ENCODE peak calls at places on chromosome 6, in four cellular contexts. Z, V, N and L are unnamed samples.
A peak's percentile ranks its signal among the peaks of the same experiment; 100 is the strongest.

GRCh38 chr6:128144320-128144719 is 243.5 kb upstream of the THEMIS start:
- DNase-seq in N (peak; percentile 11), V (no peak), Z (no peak), L (no peak)

GRCh38 chr6:24436979-24437378 is 34.2 kb downstream of the MRS2 start:
- DNase-seq in V (no peak), N (no peak), Z (no peak), L (no peak)

GRCh38 chr6:111626446-111626845 is 20.8 kb upstream of the TRAF3IP2 start:
- DNase-seq in V (no peak), N (no peak), Z (no peak), L (no peak)

GRCh38 chr6:137157601-137158000 is 15.8 kb downstream of the IL22RA2 start:
- DNase-seq in Z (no peak), N (peak; percentile 34), V (no peak), L (no peak)

GRCh38 chr6:169008641-169009040 is 245.0 kb downstream of the THBS2 start:
- DNase-seq in N (peak; percentile 18), Z (no peak), V (no peak), L (no peak)

GRCh38 chr6:16001158-16001557 is 127.7 kb upstream of the MYLIP start:
- DNase-seq in V (no peak), N (no peak), Z (no peak), L (no peak)

GRCh38 chr6:129184808-129185366 is 301.9 kb downstream of the LAMA2 start:
- DNase-seq in Z (no peak), V (no peak), N (no peak), L (no peak)

GRCh38 chr6:169144356-169144755 is 109.3 kb downstream of the THBS2 start:
- DNase-seq in V (no peak), Z (no peak), N (no peak), L (no peak)

GRCh38 chr6:129767776-129768490 is 58.0 kb upstream of the ARHGAP18 start:
- DNase-seq in Z (no peak), N (no peak), V (no peak), L (no peak)

GRCh38 chr6:92270365-92270764 is 1149.0 kb downstream of the EPHA7 start:
- DNase-seq in N (no peak), V (no peak), Z (no peak), L (no peak)

GRCh38 chr6:18312368-18312767 is 48.0 kb upstream of the DEK start:
- DNase-seq in V (no peak), Z (no peak), N (no peak), L (no peak)

GRCh38 chr6:31246051-31246495 is 25.8 kb downstream of the HLA-C start:
- DNase-seq in V (no peak), N (peak; percentile 85), Z (peak; percentile 13), L (no peak)

GRCh38 chr6:108242259-108242658 is 18.6 kb downstream of the SNX3 start:
- DNase-seq in N (no peak), V (no peak), Z (no peak), L (no peak)

GRCh38 chr6:88491266-88491665 is 325.1 kb upstream of the CNR1 start:
- DNase-seq in V (no peak), N (no peak), Z (no peak), L (no peak)

GRCh38 chr6:159077123-159077522 is 32.3 kb upstream of the TAGAP start:
- DNase-seq in Z (no peak), V (peak; percentile 15), N (peak; percentile 5), L (no peak)

GRCh38 chr6:30684386-30685156 is 1.9 kb downstream of the PPP1R18 start:
- DNase-seq in N (peak; percentile 46), Z (no peak), V (peak; percentile 80), L (peak; percentile 67)

GRCh38 chr6:27100921-27101320 is 146.6 kb upstream of the PRSS16 start:
- DNase-seq in V (no peak), Z (no peak), N (no peak), L (no peak)

GRCh38 chr6:160398674-160399271 is 50.6 kb downstream of the SLC22A3 start:
- DNase-seq in Z (no peak), N (peak; percentile 41), V (peak; percentile 69), L (no peak)

GRCh38 chr6:70973591-70973990 is 16.7 kb upstream of the B3GAT2 start:
- DNase-seq in V (no peak), Z (no peak), N (no peak), L (no peak)

GRCh38 chr6:36691011-36691410 is 6.6 kb upstream of the RAB44 start:
- DNase-seq in Z (no peak), V (no peak), N (no peak), L (no peak)

GRCh38 chr6:44498436-44498835 is 110.9 kb downstream of the CDC5L start:
- DNase-seq in N (no peak), V (no peak), Z (no peak), L (no peak)

GRCh38 chr6:139334791-139335446 is 39.5 kb downstream of the CITED2 start:
- DNase-seq in V (no peak), Z (no peak), N (peak; percentile 93), L (no peak)

GRCh38 chr6:5958948-5959347 is 47.8 kb downstream of the NRN1 start:
- DNase-seq in N (no peak), V (no peak), Z (peak; percentile 5), L (no peak)

GRCh38 chr6:4010682-4011081 is 68.3 kb downstream of the FAM217A start:
- DNase-seq in Z (no peak), N (no peak), V (peak; percentile 76), L (peak; percentile 76)

GRCh38 chr6:167709196-167709595 is 117.5 kb upstream of the AFDN start:
- DNase-seq in V (no peak), Z (no peak), N (no peak), L (no peak)

GRCh38 chr6:7262037-7262461 is 51.0 kb downstream of the SSR1 start:
- DNase-seq in N (no peak), V (no peak), Z (no peak), L (no peak)

GRCh38 chr6:146990284-146990683 is 213.9 kb upstream of the STXBP5 start:
- DNase-seq in Z (no peak), N (peak; percentile 77), V (no peak), L (no peak)

GRCh38 chr6:170257376-170257775 is 33.5 kb downstream of the DLL1 start:
- DNase-seq in Z (no peak), V (no peak), N (no peak), L (no peak)

GRCh38 chr6:35370124-35370741 is 27.9 kb downstream of the PPARD start:
- DNase-seq in Z (no peak), V (peak; percentile 69), N (peak; percentile 83), L (peak; percentile 30)

DNA sequence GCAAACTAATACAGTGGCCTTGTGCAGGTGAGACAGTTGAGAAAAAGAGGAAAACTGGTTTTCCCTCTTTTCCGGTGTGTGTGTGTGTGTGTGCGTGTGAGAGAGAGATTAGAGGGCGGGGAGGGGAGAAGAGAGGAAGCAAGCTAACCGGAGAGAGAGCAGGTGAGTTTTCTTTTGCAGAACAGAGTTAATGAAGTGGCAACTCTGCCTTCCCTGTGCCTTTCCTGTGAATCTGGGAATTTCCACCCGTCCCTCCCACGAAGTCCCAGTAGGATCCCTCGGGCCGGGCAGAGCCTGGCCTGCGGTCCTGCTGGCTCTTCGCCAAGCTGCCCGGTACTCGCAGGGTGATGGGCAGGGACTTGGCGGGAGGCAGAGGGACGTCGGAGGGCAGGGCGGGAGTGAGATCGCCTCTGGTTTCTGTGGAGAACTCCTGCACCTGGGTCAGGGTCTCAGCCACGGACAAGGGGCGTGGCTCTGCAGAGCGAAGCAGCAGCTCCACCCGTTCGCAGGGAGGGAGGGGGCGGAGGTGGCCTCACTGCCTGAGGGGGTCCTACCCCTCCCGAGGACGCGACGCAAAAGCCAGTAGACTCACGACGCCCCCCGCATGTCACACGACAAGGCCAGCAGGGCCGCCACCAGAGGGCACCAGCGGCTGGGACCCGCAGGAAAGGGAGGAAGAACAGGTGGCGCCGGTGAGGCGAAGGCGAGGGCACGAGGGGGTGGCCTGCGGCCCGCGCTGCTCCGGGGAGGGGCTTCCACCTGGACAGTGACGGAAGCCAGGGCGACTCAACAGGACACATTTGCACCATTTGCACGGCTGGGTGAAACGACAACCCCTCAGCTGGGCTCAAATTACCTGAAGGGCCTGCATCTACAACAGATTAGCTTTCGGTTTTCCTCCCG is 51.2 kb upstream of the RNF182 start:
- DNase-seq in N (peak; percentile 11), V (peak; percentile 71), Z (no peak), L (peak; percentile 39)
- H3K4me3 ChIP-seq in N (peak overlapping the region; percentile 49), V (peak overlapping the region; percentile 73), Z (no peak overlapping the region), L (peak overlapping the region; percentile 13)

DNA sequence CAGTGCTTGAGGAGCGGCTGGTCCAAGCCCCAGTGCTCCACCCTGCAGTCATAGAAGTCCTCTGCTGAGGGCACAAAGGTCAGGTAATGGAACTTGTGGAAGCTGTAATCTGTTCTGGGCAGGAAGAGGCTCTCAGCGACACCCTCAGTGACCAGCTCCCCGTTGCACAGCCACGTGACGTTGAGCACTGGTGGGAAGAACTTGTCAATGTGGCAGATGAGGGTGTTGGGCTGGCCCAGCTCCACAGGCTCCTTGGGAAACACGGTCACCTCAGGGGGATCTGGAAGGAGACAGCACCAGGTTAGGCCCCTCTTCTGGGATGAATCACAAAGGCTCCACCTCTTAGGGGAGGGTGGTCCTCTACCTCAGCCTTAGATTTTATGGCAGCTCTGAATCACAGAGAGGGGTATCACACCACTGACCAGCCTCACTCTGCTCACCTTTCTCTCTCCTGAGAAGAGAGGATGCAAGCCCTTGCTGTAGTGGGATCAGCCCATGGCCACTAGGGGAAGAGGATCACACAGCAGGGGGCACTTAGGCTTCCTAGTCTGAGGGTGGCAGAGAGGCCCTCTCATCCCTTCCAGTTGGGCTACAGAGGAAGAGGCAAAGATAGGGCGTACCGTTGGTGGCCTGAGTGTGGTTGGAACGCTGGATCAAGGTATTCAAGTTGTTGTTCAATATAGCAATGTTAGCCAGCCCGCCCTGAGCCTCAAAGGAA is 4.3 kb downstream of the HLA-DPA1 start:
- DNase-seq in V (no peak), N (no peak), Z (no peak), L (no peak)
- H3K4me3 ChIP-seq in V (no peak overlapping the region), N (no peak overlapping the region), Z (no peak overlapping the region), L (no peak overlapping the region)

GRCh38 chr6:221531-222349 is 70.5 kb upstream of the DUSP22 start:
- DNase-seq in Z (no peak), V (peak; percentile 75), N (peak; percentile 12), L (no peak)
- H3K4me3 ChIP-seq in Z (no peak overlapping the region), V (peak overlapping the region; percentile 4), N (no peak overlapping the region), L (no peak overlapping the region)

GRCh38 chr6:28764014-28764723 is 159.6 kb downstream of the TRIM27 start:
- DNase-seq in Z (no peak), N (no peak), V (no peak), L (no peak)

GRCh38 chr6:28758818-28759235 is 165.0 kb downstream of the TRIM27 start:
- DNase-seq in Z (no peak), N (no peak), V (no peak), L (no peak)

GRCh38 chr6:28756555-28756918 is 167.2 kb downstream of the TRIM27 start:
- DNase-seq in V (no peak), N (no peak), Z (no peak), L (no peak)

GRCh38 chr6:28757429-28758045 is 166.2 kb downstream of the TRIM27 start:
- DNase-seq in V (no peak), Z (no peak), N (peak; percentile 12), L (no peak)

DNA sequence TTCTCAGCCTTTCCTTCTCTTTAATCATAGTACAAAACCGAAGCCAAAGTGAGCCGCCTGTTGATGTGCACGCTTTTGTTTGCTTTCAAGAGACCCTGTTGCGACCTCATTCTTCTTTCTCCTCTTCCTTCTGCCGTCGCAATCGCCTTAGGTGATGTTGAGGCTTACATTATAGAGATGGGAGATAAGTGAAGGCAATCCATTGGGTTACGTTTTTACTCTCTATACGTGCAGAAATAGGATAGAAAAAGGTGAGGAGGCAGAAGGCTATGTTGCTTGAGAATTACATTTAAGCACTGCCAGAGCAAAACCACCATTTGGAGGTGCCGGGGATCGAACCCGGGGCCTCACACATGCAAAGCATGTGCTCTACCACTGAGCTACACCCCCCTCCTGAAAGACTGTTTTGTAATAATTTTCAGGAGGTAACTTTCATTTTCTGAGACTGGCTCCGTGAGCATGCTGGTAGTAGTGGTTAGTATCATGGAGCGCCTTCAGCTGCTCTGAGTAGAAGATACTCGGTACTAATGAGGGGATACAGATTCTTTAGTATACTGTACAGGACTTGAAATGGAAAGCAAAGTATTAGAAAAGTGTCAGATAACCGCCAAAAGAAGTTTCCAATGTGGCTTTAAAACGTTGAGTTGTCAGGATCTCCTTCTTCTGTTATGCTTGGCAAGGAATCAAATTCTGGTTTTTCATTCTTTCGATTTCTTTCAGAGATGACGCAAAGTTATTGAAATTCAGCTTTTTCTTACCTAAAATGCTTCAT is 165.6 kb downstream of the TRIM27 start:
- DNase-seq in V (no peak), N (peak; percentile 80), Z (no peak), L (peak; percentile 51)
- H3K4me3 ChIP-seq in V (no peak overlapping the region), N (peak overlapping the region; percentile 31), Z (peak overlapping the region; percentile 35), L (peak overlapping the region; percentile 33)